ENCODE peak calls at places on chromosomes 6 and 20, in six cellular contexts. D is upper lobe of right lung, S is left lung, I is heart left ventricle, Y is mucosa of descending colon, F is HepG2. Z is an unnamed sample. For H3K36me3 and H3K9me3, the result is how much of the 10 kb centered on the place peaks cover.

GRCh38 chr6:169923468-169924464 is 172.3 kb downstream of the ERMARD start:
- ATAC-seq in Y (no peak), S (no peak), D (no peak), I (no peak), F (no peak), Z (no peak)

GRCh38 chr6:35140991-35141720 is at the start of gene TCP11:
- ATAC-seq in I (no peak), D (peak), Y (peak), S (peak), F (peak), Z (peak)

GRCh38 chr6:118495639-118496296 is 52.3 kb upstream of the PLN start:
- ATAC-seq in S (no peak), F (no peak), I (no peak), Y (no peak), D (no peak), Z (no peak)

GRCh38 chr20:47770931-47771330 is 14.3 kb downstream of the SULF2 start:
- ATAC-seq in S (peak), Y (no peak), D (peak), F (peak), I (no peak), Z (no peak)

GRCh38 chr6:125511809-125512341 is 210.1 kb upstream of the HDDC2 start:
- ATAC-seq in Y (no peak), F (no peak), S (no peak), D (no peak), I (peak), Z (no peak)

GRCh38 chr6:78864957-78865356 is 2.4 kb upstream of the IRAK1BP1 start:
- ATAC-seq in I (no peak), S (no peak), Y (no peak), D (no peak), F (no peak), Z (no peak)

GRCh38 chr6:79115557-79115956 is 37.5 kb upstream of the PHIP start:
- ATAC-seq in I (no peak), D (no peak), F (no peak), Y (no peak), S (no peak), Z (no peak)

GRCh38 chr6:96466149-96466863 is 55.3 kb upstream of the UFL1 start:
- ATAC-seq in D (no peak), S (no peak), Y (no peak), I (no peak), F (no peak), Z (no peak)

GRCh38 chr6:162615016-162615717 is 112.4 kb downstream of the PRKN start:
- ATAC-seq in F (no peak), Y (no peak), I (no peak), D (no peak), S (peak), Z (peak)

GRCh38 chr6:8057263-8057662 is 6.9 kb downstream of the BLOC1S5 start:
- ATAC-seq in F (no peak), S (no peak), I (no peak), D (no peak), Y (no peak), Z (no peak)

GRCh38 chr6:152952045-152952444 is 30.8 kb downstream of the FBXO5 start:
- ATAC-seq in Y (no peak), S (no peak), I (no peak), F (peak), D (no peak), Z (no peak)

GRCh38 chr6:30144821-30145220 is 8.9 kb downstream of the TRIM40 start:
- ATAC-seq in I (no peak), S (no peak), Y (peak), D (no peak), F (no peak), Z (no peak)

GRCh38 chr20:46990017-46990810 is 95.6 kb downstream of the EYA2 start:
- ATAC-seq in Y (peak), S (peak), D (peak), I (no peak), F (no peak), Z (peak)

GRCh38 chr6:52019092-52019491 is 68.3 kb downstream of the PKHD1 start:
- ATAC-seq in D (peak), I (no peak), F (peak), Y (peak), S (peak), Z (no peak)

GRCh38 chr6:72813807-72814596 is 192.1 kb downstream of the KCNQ5 start:
- ATAC-seq in S (peak), F (no peak), D (peak), Y (no peak), I (no peak), Z (no peak)

GRCh38 chr20:47198996-47199552 is 157.4 kb downstream of the ZMYND8 start:
- ATAC-seq in I (no peak), S (no peak), D (no peak), F (no peak), Y (no peak), Z (no peak)

GRCh38 chr20:10861086-10861485 is 187.3 kb upstream of the JAG1 start:
- ATAC-seq in D (no peak), F (no peak), I (no peak), Y (no peak), S (no peak), Z (no peak)

GRCh38 chr6:2959909-2960719 is 11.3 kb downstream of the SERPINB6 start:
- ATAC-seq in Y (peak), F (no peak), I (no peak), D (peak), S (peak), Z (peak)

GRCh38 chr6:108946695-108947094 is 98.5 kb downstream of the ARMC2 start:
- ATAC-seq in I (peak), F (no peak), D (no peak), Y (no peak), S (peak), Z (no peak)

GRCh38 chr6:170405311-170405975 is 98.9 kb downstream of the FAM120B start:
- ATAC-seq in S (peak), F (no peak), Y (no peak), I (no peak), D (no peak), Z (no peak)

GRCh38 chr6:136435096-136435495 is 115.1 kb downstream of the MAP7 start:
- ATAC-seq in S (no peak), I (no peak), F (no peak), D (no peak), Y (peak), Z (no peak)

GRCh38 chr6:134921276-134921979 is 28.5 kb downstream of the ALDH8A1 start:
- ATAC-seq in Y (no peak), D (no peak), I (no peak), F (no peak), S (no peak), Z (no peak)

GRCh38 chr20:6169251-6169650 is 46.4 kb upstream of the FERMT1 start:
- ATAC-seq in D (no peak), F (peak), Y (no peak), S (no peak), I (no peak), Z (no peak)

GRCh38 chr6:161417712-161418457 is 144.0 kb upstream of the AGPAT4 start:
- ATAC-seq in Y (peak), S (peak), D (peak), F (no peak), I (peak), Z (peak)

GRCh38 chr6:49841424-49841823 is 24.9 kb downstream of the CRISP1 start:
- ATAC-seq in D (no peak), S (no peak), I (no peak), F (no peak), Y (no peak), Z (no peak)

GRCh38 chr6:125414507-125414906 is 112.7 kb upstream of the HDDC2 start:
- ATAC-seq in S (no peak), D (no peak), I (no peak), F (no peak), Y (no peak), Z (no peak)

DNA sequence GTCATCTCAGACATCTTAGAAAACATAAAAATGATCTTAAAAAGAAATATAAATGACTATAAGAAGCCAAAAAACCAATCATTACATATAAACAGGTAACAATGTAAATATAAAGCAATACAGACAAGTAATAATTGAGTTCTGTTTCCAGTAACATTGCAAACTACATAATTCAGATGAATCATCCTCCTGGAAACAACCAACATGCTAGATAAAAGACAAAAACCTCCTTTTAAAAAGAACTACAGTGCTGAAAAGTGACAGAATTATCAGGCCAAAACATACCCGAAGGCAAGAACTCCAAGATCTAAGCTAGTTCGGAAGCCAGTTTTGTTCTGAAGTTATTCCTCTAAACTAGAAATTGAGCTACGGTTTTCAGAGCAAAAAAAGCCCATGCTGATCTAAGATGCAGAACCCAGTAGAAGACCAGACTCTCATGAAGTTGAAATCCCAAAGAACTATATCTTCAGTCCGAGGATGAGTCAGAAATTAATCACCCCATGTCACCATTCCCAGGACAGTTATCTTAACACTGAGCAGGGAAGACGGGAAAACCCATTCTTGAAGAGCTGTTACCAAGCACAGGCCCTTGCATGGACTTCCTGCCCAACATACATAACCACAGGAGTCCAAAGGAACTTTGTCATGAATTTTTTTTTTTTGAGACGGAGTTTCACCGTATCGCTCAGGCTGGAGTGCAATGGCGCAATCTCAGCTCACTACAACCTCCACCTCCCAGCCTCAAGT is 9.8 kb downstream of the PGM3 start:
- ATAC-seq in F (no peak), S (peak), D (peak), I (no peak), Y (no peak), Z (peak)
- H3K36me3 ChIP-seq in F (half or more), S (half or more), D (half or more), I (half or more), Y (under half), Z (under half)

GRCh38 chr6:5063617-5064016 is 21.5 kb upstream of the PPP1R3G start:
- ATAC-seq in D (peak), Y (no peak), I (no peak), S (no peak), F (no peak), Z (no peak)
- H3K4me3 ChIP-seq in D (no peak), Y (no peak), I (no peak), S (no peak), F (no peak), Z (no peak)

GRCh38 chr6:167662104-167662880 is 164.4 kb upstream of the AFDN start:
- ATAC-seq in D (no peak), Y (no peak), S (no peak), I (no peak), F (no peak), Z (no peak)
- H3K9me3 ChIP-seq in D (under half), Y (under half), S (under half), I (under half), F (under half), Z (under half)

GRCh38 chr20:36820073-36820472 is 46.5 kb upstream of the DSN1 start:
- ATAC-seq in I (no peak), D (no peak), S (no peak), F (no peak), Y (no peak), Z (no peak)
- H3K36me3 ChIP-seq in I (half or more), D (under half), S (under half), F (under half), Y (under half), Z (under half)

GRCh38 chr6:159691133-159691962 is 1.7 kb downstream of the SOD2 start:
- ATAC-seq in I (no peak), D (peak), Y (peak), S (peak), F (no peak), Z (peak)
- H3K4me3 ChIP-seq in I (peak), D (peak), Y (no peak), S (peak), F (peak), Z (peak)

DNA sequence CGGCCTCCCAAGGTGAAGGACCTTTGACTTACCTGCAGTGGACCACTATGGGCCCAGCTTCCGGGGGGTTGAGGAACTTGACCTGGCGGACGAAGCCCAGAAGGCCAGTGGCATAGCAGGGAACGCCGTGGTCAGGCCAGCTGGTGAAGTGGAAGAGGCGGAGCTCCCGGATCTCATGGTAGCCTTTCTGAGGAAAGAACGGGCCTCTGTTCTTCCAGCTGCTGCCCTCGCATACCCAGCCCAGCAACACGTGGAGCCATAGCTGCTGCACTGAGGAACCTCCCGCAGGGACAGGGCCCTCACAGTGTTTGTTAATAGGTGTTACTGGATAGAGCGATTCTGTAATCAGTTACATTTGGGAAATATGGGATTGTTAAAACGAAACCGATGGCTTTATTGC is 492.1 kb upstream of the CHD6 start:
- ATAC-seq in D (no peak), F (no peak), Y (no peak), S (no peak), I (no peak), Z (no peak)
- H3K9me3 ChIP-seq in D (under half), F (under half), Y (under half), S (under half), I (under half), Z (under half)

GRCh38 chr6:89702349-89702748 is 63.8 kb upstream of the LYRM2 start:
- ATAC-seq in D (no peak), I (no peak), S (no peak), F (no peak), Y (no peak), Z (no peak)

GRCh38 chr6:89708316-89708715 is 69.8 kb upstream of the LYRM2 start:
- ATAC-seq in I (no peak), D (no peak), Y (no peak), F (peak), S (no peak), Z (no peak)

GRCh38 chr6:89711801-89712200 is 73.3 kb upstream of the LYRM2 start:
- ATAC-seq in I (no peak), F (no peak), Y (no peak), S (no peak), D (no peak), Z (no peak)

GRCh38 chr6:89707766-89708165 is 69.2 kb upstream of the LYRM2 start:
- ATAC-seq in Y (no peak), I (no peak), F (no peak), D (no peak), S (no peak), Z (no peak)

GRCh38 chr6:89706121-89706520 is 67.6 kb upstream of the LYRM2 start:
- ATAC-seq in S (no peak), F (no peak), D (no peak), Y (no peak), I (no peak), Z (no peak)
- H3K36me3 ChIP-seq in S (half or more), F (half or more), D (half or more), Y (under half), I (half or more), Z (half or more)

DNA sequence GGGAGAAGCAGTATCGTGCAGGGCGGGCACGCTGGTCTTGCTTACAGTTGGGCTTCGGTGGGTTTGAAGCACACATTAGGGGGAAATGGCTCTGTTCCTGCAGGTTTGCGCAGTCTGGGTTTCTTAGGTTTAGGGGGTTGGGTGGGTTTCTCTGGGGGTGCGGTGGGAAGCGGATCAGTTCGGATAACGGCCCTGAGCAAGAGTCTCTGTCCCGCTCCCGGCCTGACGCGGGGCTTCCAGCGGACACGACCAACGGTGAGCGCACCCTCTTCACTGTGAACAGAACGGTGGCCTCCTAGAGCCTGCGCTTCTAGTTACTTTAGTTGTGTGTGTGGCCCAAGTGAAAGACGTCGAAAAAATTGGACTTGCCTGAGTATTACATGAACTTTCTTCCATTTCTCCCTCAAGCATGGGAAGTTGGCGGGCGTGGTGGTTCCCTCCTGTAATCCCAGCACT is 635 bp upstream of the ELOVL2 start:
- ATAC-seq in F (no peak), S (no peak), D (no peak), I (no peak), Y (no peak), Z (no peak)
- H3K4me3 ChIP-seq in F (peak), S (no peak), D (no peak), I (no peak), Y (no peak), Z (peak)

DNA sequence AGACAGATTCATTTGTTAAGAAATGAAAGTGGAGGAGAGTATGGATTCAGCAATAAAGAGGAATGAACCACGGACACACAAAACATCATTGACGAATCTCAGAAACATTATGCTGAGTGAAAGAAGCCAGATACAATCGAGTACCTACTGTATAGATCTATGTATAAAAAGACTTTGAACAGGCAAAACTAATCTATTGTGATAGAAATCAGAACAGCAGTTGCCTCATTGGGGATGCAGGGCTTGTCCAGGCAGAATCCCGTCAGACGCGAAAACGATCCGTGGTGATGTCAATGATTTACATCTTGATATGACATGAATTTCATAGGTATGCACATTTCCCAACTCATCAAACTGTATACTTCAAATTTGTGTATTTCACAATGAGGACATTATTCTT is 265.2 kb downstream of the CBLN4 start:
- ATAC-seq in S (no peak), I (no peak), Y (no peak), F (no peak), D (no peak), Z (no peak)
- H3K9me3 ChIP-seq in S (under half), I (under half), Y (under half), F (half or more), D (under half), Z (under half)

Z was measured in gastroesophageal sphincter.